ENCODE peak calls at places on chromosomes 6 and 20, in five cellular contexts. One of them, this sample, is unnamed.

GRCh38 chr6:106579281-106579680 is 50.0 kb downstream of the RTN4IP1 start:
- DNase-seq in AG08396: no peak
- DNase-seq in naive B cell: no peak
- DNase-seq in stimulated activated CD4-positive, alpha-beta T cell treated with anti-CD3 and anti-CD28 coated beads, Interleukin-1b, Interleukin-23, amount 100 ng/mL, for 1 hour: no peak
- DNase-seq in small intestine: no peak
- DNase-seq in this sample: no peak

GRCh38 chr6:14729186-14729871 is 516.5 kb upstream of the JARID2 start:
- DNase-seq in stimulated activated CD4-positive, alpha-beta T cell treated with anti-CD3 and anti-CD28 coated beads, Interleukin-1b, Interleukin-23, amount 100 ng/mL, for 1 hour: no peak
- DNase-seq in small intestine: no peak
- DNase-seq in naive B cell: peak
- DNase-seq in AG08396: no peak
- DNase-seq in this sample: no peak

GRCh38 chr6:137697267-137697938 is 169.7 kb upstream of the TNFAIP3 start:
- DNase-seq in stimulated activated CD4-positive, alpha-beta T cell treated with anti-CD3 and anti-CD28 coated beads, Interleukin-1b, Interleukin-23, amount 100 ng/mL, for 1 hour: no peak
- DNase-seq in naive B cell: no peak
- DNase-seq in small intestine: peak
- DNase-seq in AG08396: peak
- DNase-seq in this sample: peak

GRCh38 chr20:59622496-59622895 is 18.2 kb downstream of the PHACTR3 start:
- DNase-seq in small intestine: no peak
- DNase-seq in stimulated activated CD4-positive, alpha-beta T cell treated with anti-CD3 and anti-CD28 coated beads, Interleukin-1b, Interleukin-23, amount 100 ng/mL, for 1 hour: no peak
- DNase-seq in AG08396: no peak
- DNase-seq in naive B cell: no peak
- DNase-seq in this sample: no peak

GRCh38 chr20:51461306-51461705 is 81.2 kb downstream of the NFATC2 start:
- DNase-seq in small intestine: no peak
- DNase-seq in AG08396: no peak
- DNase-seq in stimulated activated CD4-positive, alpha-beta T cell treated with anti-CD3 and anti-CD28 coated beads, Interleukin-1b, Interleukin-23, amount 100 ng/mL, for 1 hour: no peak
- DNase-seq in naive B cell: no peak
- DNase-seq in this sample: no peak

GRCh38 chr6:121849477-121849876 is 414.0 kb downstream of the GJA1 start:
- DNase-seq in AG08396: peak
- DNase-seq in small intestine: peak
- DNase-seq in naive B cell: no peak
- DNase-seq in stimulated activated CD4-positive, alpha-beta T cell treated with anti-CD3 and anti-CD28 coated beads, Interleukin-1b, Interleukin-23, amount 100 ng/mL, for 1 hour: no peak
- DNase-seq in this sample: peak

GRCh38 chr6:33692760-33693158 is 18.7 kb downstream of the UQCC2 start:
- DNase-seq in naive B cell: peak
- DNase-seq in small intestine: peak
- DNase-seq in AG08396: no peak
- DNase-seq in stimulated activated CD4-positive, alpha-beta T cell treated with anti-CD3 and anti-CD28 coated beads, Interleukin-1b, Interleukin-23, amount 100 ng/mL, for 1 hour: no peak
- DNase-seq in this sample: no peak

GRCh38 chr6:15308445-15309213 is 62.8 kb downstream of the JARID2 start:
- DNase-seq in small intestine: no peak
- DNase-seq in AG08396: no peak
- DNase-seq in naive B cell: no peak
- DNase-seq in stimulated activated CD4-positive, alpha-beta T cell treated with anti-CD3 and anti-CD28 coated beads, Interleukin-1b, Interleukin-23, amount 100 ng/mL, for 1 hour: no peak
- DNase-seq in this sample: no peak

GRCh38 chr6:15376900-15377487 is 131.1 kb downstream of the JARID2 start:
- DNase-seq in naive B cell: no peak
- DNase-seq in AG08396: no peak
- DNase-seq in small intestine: no peak
- DNase-seq in stimulated activated CD4-positive, alpha-beta T cell treated with anti-CD3 and anti-CD28 coated beads, Interleukin-1b, Interleukin-23, amount 100 ng/mL, for 1 hour: no peak
- DNase-seq in this sample: no peak

GRCh38 chr6:80639243-80639642 is 532.8 kb downstream of the BCKDHB start:
- DNase-seq in naive B cell: no peak
- DNase-seq in small intestine: no peak
- DNase-seq in stimulated activated CD4-positive, alpha-beta T cell treated with anti-CD3 and anti-CD28 coated beads, Interleukin-1b, Interleukin-23, amount 100 ng/mL, for 1 hour: no peak
- DNase-seq in AG08396: no peak
- DNase-seq in this sample: no peak

GRCh38 chr20:24870876-24871275 is 78.2 kb upstream of the CST7 start:
- DNase-seq in small intestine: no peak
- DNase-seq in naive B cell: no peak
- DNase-seq in AG08396: no peak
- DNase-seq in stimulated activated CD4-positive, alpha-beta T cell treated with anti-CD3 and anti-CD28 coated beads, Interleukin-1b, Interleukin-23, amount 100 ng/mL, for 1 hour: no peak
- DNase-seq in this sample: no peak

GRCh38 chr6:150992279-150992678 is 126.8 kb downstream of the MTHFD1L start:
- DNase-seq in stimulated activated CD4-positive, alpha-beta T cell treated with anti-CD3 and anti-CD28 coated beads, Interleukin-1b, Interleukin-23, amount 100 ng/mL, for 1 hour: no peak
- DNase-seq in AG08396: no peak
- DNase-seq in naive B cell: no peak
- DNase-seq in small intestine: no peak
- DNase-seq in this sample: no peak

GRCh38 chr6:12592634-12593033 is 123.9 kb upstream of the PHACTR1 start:
- DNase-seq in stimulated activated CD4-positive, alpha-beta T cell treated with anti-CD3 and anti-CD28 coated beads, Interleukin-1b, Interleukin-23, amount 100 ng/mL, for 1 hour: no peak
- DNase-seq in small intestine: no peak
- DNase-seq in naive B cell: no peak
- DNase-seq in AG08396: no peak
- DNase-seq in this sample: peak

GRCh38 chr6:33114428-33114827 is 38.6 kb downstream of the HLA-DPB1 start:
- DNase-seq in AG08396: no peak
- DNase-seq in stimulated activated CD4-positive, alpha-beta T cell treated with anti-CD3 and anti-CD28 coated beads, Interleukin-1b, Interleukin-23, amount 100 ng/mL, for 1 hour: no peak
- DNase-seq in naive B cell: no peak
- DNase-seq in small intestine: no peak
- DNase-seq in this sample: no peak

GRCh38 chr6:27605401-27606342 is 132.8 kb upstream of the ZNF184 start:
- DNase-seq in AG08396: peak
- DNase-seq in naive B cell: no peak
- DNase-seq in small intestine: no peak
- DNase-seq in stimulated activated CD4-positive, alpha-beta T cell treated with anti-CD3 and anti-CD28 coated beads, Interleukin-1b, Interleukin-23, amount 100 ng/mL, for 1 hour: no peak
- DNase-seq in this sample: peak

GRCh38 chr6:160202411-160202810 is 56.2 kb downstream of the SLC22A2 start:
- DNase-seq in naive B cell: no peak
- DNase-seq in small intestine: no peak
- DNase-seq in stimulated activated CD4-positive, alpha-beta T cell treated with anti-CD3 and anti-CD28 coated beads, Interleukin-1b, Interleukin-23, amount 100 ng/mL, for 1 hour: no peak
- DNase-seq in AG08396: no peak
- DNase-seq in this sample: no peak

This sample was measured in GM23338.